ENCODE peak calls at places on chromosome 18, in four cellular contexts. J, X, O and M are unnamed samples.

GRCh38 chr18:78309945-78310344 is 669.7 kb upstream of the SALL3 start:
- DNase-seq in X (no peak), O (no peak), J (no peak), M (no peak)

GRCh38 chr18:41933778-41934177 is 21.3 kb upstream of the PIK3C3 start:
- DNase-seq in O (no peak), J (no peak), X (no peak), M (no peak)

GRCh38 chr18:10067670-10068659 is 154.1 kb downstream of the VAPA start:
- DNase-seq in X (no peak), O (no peak), J (no peak), M (no peak)

GRCh38 chr18:48723837-48724236 is 185.0 kb downstream of the CTIF start:
- DNase-seq in J (no peak), X (no peak), O (no peak), M (no peak)

GRCh38 chr18:32326450-32327309 is 136.8 kb downstream of the MEP1B start:
- DNase-seq in O (no peak), J (no peak), X (peak; percentile 69), M (no peak)

GRCh38 chr18:61998957-61999356 is 106.2 kb upstream of the RNF152 start:
- DNase-seq in O (no peak), X (peak; percentile 93), J (no peak), M (peak; percentile 85)

GRCh38 chr18:35376393-35376741 is 770 bp downstream of the ZNF396 start:
- DNase-seq in J (peak; percentile 36), X (no peak), O (no peak), M (no peak)

GRCh38 chr18:56982756-56983155 is 164.1 kb upstream of the BOD1L2 start:
- DNase-seq in X (no peak), J (no peak), O (no peak), M (no peak)

GRCh38 chr18:33802955-33803354 is 224.9 kb downstream of the ASXL3 start:
- DNase-seq in J (peak; percentile 84), O (no peak), X (no peak), M (no peak)

GRCh38 chr18:3062798-3063563 is 50.0 kb upstream of the LPIN2 start:
- DNase-seq in O (peak; percentile 61), J (peak; percentile 50), X (no peak), M (no peak)

GRCh38 chr18:7987284-7987976 is 420.3 kb downstream of the PTPRM start:
- DNase-seq in X (peak; percentile 85), O (no peak), J (no peak), M (peak; percentile 9)

GRCh38 chr18:52242711-52243110 is 97.3 kb upstream of the DCC start:
- DNase-seq in O (no peak), X (no peak), J (no peak), M (no peak)

GRCh38 chr18:26208901-26209445 is 17.3 kb upstream of the TAF4B start:
- DNase-seq in X (no peak), O (no peak), J (no peak), M (no peak)

GRCh38 chr18:37381554-37381953 is 184.0 kb downstream of the CELF4 start:
- DNase-seq in X (no peak), J (no peak), O (no peak), M (no peak)

GRCh38 chr18:46770708-46771107 is 13.9 kb upstream of the ST8SIA5 start:
- DNase-seq in O (no peak), J (no peak), X (no peak), M (no peak)

GRCh38 chr18:77114564-77115391 is 17.8 kb downstream of the MBP start:
- DNase-seq in X (peak; percentile 70), J (peak; percentile 93), O (peak; percentile 90), M (peak; percentile 68)

GRCh38 chr18:6414723-6415362 is at the start of gene L3MBTL4:
- DNase-seq in X (no peak), J (peak; percentile 70), O (peak; percentile 16), M (no peak)

GRCh38 chr18:36662000-36662399 is 166.8 kb downstream of the TPGS2 start:
- DNase-seq in J (no peak), O (no peak), X (no peak), M (no peak)

GRCh38 chr18:79463424-79463960 is 67.8 kb downstream of the NFATC1 start:
- DNase-seq in X (no peak), O (no peak), J (no peak), M (no peak)
- H3K36me3 ChIP-seq in X (no peaks in the 10 kb centered on the region), O (peaks cover 9% of the 10 kb centered on the region), J (no peaks in the 10 kb centered on the region), M (no peaks in the 10 kb centered on the region)

DNA sequence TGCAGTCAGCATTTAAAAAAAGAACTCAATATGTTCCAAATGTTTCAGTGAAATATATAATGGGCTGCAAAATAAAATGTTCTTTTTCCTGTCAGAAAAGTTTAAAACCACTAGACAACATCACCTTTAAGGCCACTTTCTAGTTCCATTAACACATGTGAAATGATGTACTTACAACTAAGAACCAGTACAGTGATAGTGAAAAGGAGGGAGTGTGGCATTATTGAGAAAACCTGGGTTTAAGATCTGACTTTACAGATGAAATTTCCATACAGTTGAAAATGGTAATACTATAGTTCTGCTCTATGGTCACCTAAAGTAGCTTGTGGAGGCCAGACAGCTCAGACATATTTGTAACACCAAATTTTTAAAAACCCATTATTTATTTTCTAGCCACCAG is 14.7 kb downstream of the MEX3C start:
- DNase-seq in O (no peak), J (no peak), X (no peak), M (no peak)
- H3K36me3 ChIP-seq in O (no peaks in the 10 kb centered on the region), J (no peaks in the 10 kb centered on the region), X (no peaks in the 10 kb centered on the region), M (no peaks in the 10 kb centered on the region)

GRCh38 chr18:44878335-44878734 is 197.6 kb downstream of the SETBP1 start:
- DNase-seq in X (no peak), J (no peak), O (no peak), M (no peak)

GRCh38 chr18:44871771-44872170 is 191.1 kb downstream of the SETBP1 start:
- DNase-seq in O (no peak), J (no peak), X (no peak), M (no peak)

GRCh38 chr18:44876749-44877148 is 196.1 kb downstream of the SETBP1 start:
- DNase-seq in O (no peak), J (no peak), X (no peak), M (no peak)

GRCh38 chr18:44880170-44880569 is 199.5 kb downstream of the SETBP1 start:
- DNase-seq in O (no peak), J (peak; percentile 74), X (no peak), M (no peak)

GRCh38 chr18:44876024-44876423 is 195.3 kb downstream of the SETBP1 start:
- DNase-seq in X (no peak), O (no peak), J (no peak), M (no peak)
- H3K36me3 ChIP-seq in X (no peaks in the 10 kb centered on the region), O (no peaks in the 10 kb centered on the region), J (no peaks in the 10 kb centered on the region), M (no peaks in the 10 kb centered on the region)

GRCh38 chr18:59328683-59329082 is 10.2 kb upstream of the CPLX4 start:
- DNase-seq in J (no peak), X (no peak), O (no peak), M (no peak)
- H3K36me3 ChIP-seq in J (peaks cover 37% of the 10 kb centered on the region), X (peaks cover 8% of the 10 kb centered on the region), O (peaks cover 26% of the 10 kb centered on the region), M (peaks cover 8% of the 10 kb centered on the region)